ENCODE peak calls at places on chromosome 6, in ten cellular contexts. One of them, this sample, is unnamed.

GRCh38 chr6:111861321-111861938 is 11.8 kb downstream of the FYN start:
- DNase-seq in heart left ventricle: no peak
- DNase-seq in psoas muscle: no peak
- DNase-seq in fibroblast of lung: no peak
- DNase-seq in Calu3: no peak
- DNase-seq in choroid plexus epithelial cell: no peak
- DNase-seq in endothelial cell: no peak
- DNase-seq in PC-9: no peak
- DNase-seq in neural progenitor cell: no peak
- DNase-seq in nephron progenitor cell: no peak
- DNase-seq in this sample: no peak

GRCh38 chr6:104613416-104614001 is 246.2 kb downstream of the HACE1 start:
- DNase-seq in heart left ventricle: no peak
- DNase-seq in psoas muscle: no peak
- DNase-seq in fibroblast of lung: no peak
- DNase-seq in Calu3: no peak
- DNase-seq in choroid plexus epithelial cell: peak; percentile 89
- DNase-seq in endothelial cell: no peak
- DNase-seq in PC-9: no peak
- DNase-seq in neural progenitor cell: peak; percentile 20
- DNase-seq in nephron progenitor cell: no peak
- DNase-seq in this sample: no peak

GRCh38 chr6:20817806-20818320 is 283.6 kb downstream of the CDKAL1 start:
- DNase-seq in heart left ventricle: no peak
- DNase-seq in psoas muscle: no peak
- DNase-seq in fibroblast of lung: no peak
- DNase-seq in Calu3: no peak
- DNase-seq in choroid plexus epithelial cell: no peak
- DNase-seq in endothelial cell: no peak
- DNase-seq in PC-9: no peak
- DNase-seq in neural progenitor cell: no peak
- DNase-seq in nephron progenitor cell: no peak
- DNase-seq in this sample: no peak

GRCh38 chr6:28207244-28208179 is 17.6 kb upstream of the ZSCAN9 start:
- DNase-seq in heart left ventricle: no peak
- DNase-seq in psoas muscle: no peak
- DNase-seq in fibroblast of lung: peak; percentile 38
- DNase-seq in Calu3: no peak
- DNase-seq in choroid plexus epithelial cell: peak; percentile 25
- DNase-seq in endothelial cell: peak; percentile 65
- DNase-seq in PC-9: no peak
- DNase-seq in neural progenitor cell: peak; percentile 79
- DNase-seq in nephron progenitor cell: peak; percentile 56
- DNase-seq in this sample: no peak

GRCh38 chr6:158939255-158940170 is 60.5 kb downstream of the RSPH3 start:
- DNase-seq in heart left ventricle: no peak
- DNase-seq in psoas muscle: no peak
- DNase-seq in fibroblast of lung: no peak
- DNase-seq in Calu3: peak; percentile 62
- DNase-seq in choroid plexus epithelial cell: no peak
- DNase-seq in endothelial cell: no peak
- DNase-seq in PC-9: no peak
- DNase-seq in neural progenitor cell: peak; percentile 21
- DNase-seq in nephron progenitor cell: no peak
- DNase-seq in this sample: no peak

GRCh38 chr6:128068110-128068460 is 167.2 kb upstream of the THEMIS start:
- DNase-seq in heart left ventricle: peak; percentile 68
- DNase-seq in psoas muscle: no peak
- DNase-seq in fibroblast of lung: no peak
- DNase-seq in Calu3: no peak
- DNase-seq in choroid plexus epithelial cell: no peak
- DNase-seq in endothelial cell: no peak
- DNase-seq in PC-9: no peak
- DNase-seq in neural progenitor cell: no peak
- DNase-seq in nephron progenitor cell: no peak
- DNase-seq in this sample: no peak

GRCh38 chr6:21680611-21681010 is 87.1 kb downstream of the SOX4 start:
- DNase-seq in heart left ventricle: no peak
- DNase-seq in psoas muscle: no peak
- DNase-seq in fibroblast of lung: no peak
- DNase-seq in Calu3: no peak
- DNase-seq in choroid plexus epithelial cell: no peak
- DNase-seq in endothelial cell: no peak
- DNase-seq in PC-9: no peak
- DNase-seq in neural progenitor cell: no peak
- DNase-seq in nephron progenitor cell: no peak
- DNase-seq in this sample: no peak

GRCh38 chr6:2035046-2035445 is 210.4 kb downstream of the GMDS start:
- DNase-seq in heart left ventricle: no peak
- DNase-seq in psoas muscle: no peak
- DNase-seq in fibroblast of lung: no peak
- DNase-seq in Calu3: no peak
- DNase-seq in choroid plexus epithelial cell: no peak
- DNase-seq in endothelial cell: no peak
- DNase-seq in PC-9: no peak
- DNase-seq in neural progenitor cell: no peak
- DNase-seq in nephron progenitor cell: no peak
- DNase-seq in this sample: no peak

GRCh38 chr6:151958332-151958731 is 150.8 kb downstream of the ESR1 start:
- DNase-seq in heart left ventricle: no peak
- DNase-seq in psoas muscle: no peak
- DNase-seq in fibroblast of lung: no peak
- DNase-seq in Calu3: peak; percentile 6
- DNase-seq in choroid plexus epithelial cell: peak; percentile 67
- DNase-seq in endothelial cell: no peak
- DNase-seq in PC-9: no peak
- DNase-seq in neural progenitor cell: no peak
- DNase-seq in nephron progenitor cell: no peak
- DNase-seq in this sample: no peak

GRCh38 chr6:139308284-139308916 is 16.6 kb upstream of the TXLNB start:
- DNase-seq in heart left ventricle: no peak
- DNase-seq in psoas muscle: no peak
- DNase-seq in fibroblast of lung: no peak
- DNase-seq in Calu3: no peak
- DNase-seq in choroid plexus epithelial cell: peak; percentile 37
- DNase-seq in endothelial cell: no peak
- DNase-seq in PC-9: no peak
- DNase-seq in neural progenitor cell: no peak
- DNase-seq in nephron progenitor cell: no peak
- DNase-seq in this sample: no peak

DNA sequence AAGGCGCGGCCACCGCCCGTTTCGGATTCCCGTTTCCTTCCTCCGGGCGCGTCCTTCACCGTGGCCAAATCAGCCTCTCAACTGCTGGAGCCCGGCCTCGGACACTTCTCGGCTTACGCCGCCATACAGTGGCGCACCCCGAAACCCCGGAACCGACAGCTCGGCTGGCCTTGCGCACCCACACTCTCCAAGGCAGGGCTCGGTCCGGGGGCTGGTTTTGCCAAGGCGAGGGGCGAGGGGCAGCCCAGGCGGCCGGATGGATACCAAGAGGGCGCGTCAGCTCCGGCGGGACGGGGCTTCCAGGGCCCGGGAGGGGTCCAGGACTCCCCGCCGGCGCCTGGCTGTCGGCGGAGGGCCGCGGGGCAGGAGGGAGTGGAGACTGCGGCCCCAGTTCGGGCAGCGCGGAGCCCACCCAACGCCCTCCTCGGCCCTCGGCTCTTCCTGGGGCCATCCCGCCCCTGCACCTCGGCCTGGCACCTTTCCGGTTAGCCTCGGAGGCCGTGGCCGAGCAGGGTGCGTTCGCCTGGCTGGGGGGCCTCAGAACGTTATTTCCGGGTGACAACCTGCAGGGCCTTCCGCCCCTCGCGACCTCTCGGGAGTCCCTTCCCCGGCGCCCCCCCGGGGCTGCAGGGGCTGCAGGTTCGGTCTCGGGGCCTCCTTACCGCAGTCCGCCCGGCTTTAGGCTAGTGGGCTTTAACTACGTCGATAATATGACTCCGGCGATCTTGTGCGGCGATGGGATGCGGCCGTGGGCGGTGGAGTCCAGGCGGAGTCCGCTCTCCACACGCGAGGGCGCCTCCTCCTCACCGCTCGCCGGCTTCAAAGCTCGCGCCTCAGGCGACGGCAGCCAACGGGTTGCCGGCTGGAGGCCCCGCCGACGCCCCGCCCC is 697 bp upstream of the CEP43 start:
- DNase-seq in heart left ventricle: peak; percentile 33
- DNase-seq in psoas muscle: peak; percentile 55
- DNase-seq in fibroblast of lung: no peak
- DNase-seq in Calu3: peak; percentile 23
- DNase-seq in choroid plexus epithelial cell: peak; percentile 12
- DNase-seq in endothelial cell: peak; percentile 53
- DNase-seq in PC-9: peak; percentile 23
- DNase-seq in neural progenitor cell: peak; percentile 49
- DNase-seq in nephron progenitor cell: peak; percentile 57
- DNase-seq in this sample: peak; percentile 49
- TF ChIP-seq CTCF in heart left ventricle: no peak
- TF ChIP-seq CTCF in psoas muscle: no peak
- TF ChIP-seq CTCF in fibroblast of lung: no peak
- TF ChIP-seq CTCF in Calu3: no peak
- TF ChIP-seq CTCF in choroid plexus epithelial cell: no peak
- TF ChIP-seq CTCF in endothelial cell: no peak
- TF ChIP-seq CTCF in PC-9: no peak
- TF ChIP-seq CTCF in neural progenitor cell: no peak
- TF ChIP-seq CTCF in nephron progenitor cell: no peak
- TF ChIP-seq CTCF in this sample: no peak

DNA sequence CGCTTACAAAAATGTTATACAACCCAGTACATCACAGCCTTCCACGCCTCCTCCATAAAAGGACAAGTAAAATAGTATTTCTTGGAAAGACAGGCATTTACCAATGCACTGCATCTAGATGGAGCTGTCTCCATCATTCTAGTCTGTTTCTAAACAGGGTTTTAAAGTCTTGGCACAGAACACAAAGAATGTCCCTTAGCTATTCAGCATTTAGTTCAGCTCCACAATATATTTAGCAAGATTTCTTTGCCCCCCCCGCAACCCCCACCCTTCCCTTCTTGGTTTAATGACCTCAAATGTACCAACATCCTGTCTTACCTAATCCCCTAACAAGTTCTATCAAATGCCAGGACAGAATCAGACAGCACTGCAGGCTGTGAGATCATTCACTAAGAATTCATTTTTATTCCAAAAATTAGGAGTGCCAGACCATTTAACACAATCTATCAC is 198.6 kb downstream of the BACH2 start:
- DNase-seq in heart left ventricle: peak; percentile 47
- DNase-seq in psoas muscle: peak; percentile 81
- DNase-seq in fibroblast of lung: peak; percentile 98
- DNase-seq in Calu3: no peak
- DNase-seq in choroid plexus epithelial cell: peak; percentile 84
- DNase-seq in endothelial cell: no peak
- DNase-seq in PC-9: no peak
- DNase-seq in neural progenitor cell: no peak
- DNase-seq in nephron progenitor cell: no peak
- DNase-seq in this sample: peak; percentile 57
- TF ChIP-seq CTCF in heart left ventricle: peak; percentile 3
- TF ChIP-seq CTCF in psoas muscle: peak; percentile 37
- TF ChIP-seq CTCF in fibroblast of lung: peak; percentile 69
- TF ChIP-seq CTCF in Calu3: peak; percentile 16
- TF ChIP-seq CTCF in choroid plexus epithelial cell: peak; percentile 57
- TF ChIP-seq CTCF in endothelial cell: no peak
- TF ChIP-seq CTCF in PC-9: peak; percentile 32
- TF ChIP-seq CTCF in neural progenitor cell: peak; percentile 18
- TF ChIP-seq CTCF in nephron progenitor cell: no peak
- TF ChIP-seq CTCF in this sample: no peak

GRCh38 chr6:45807610-45808009 is 208.1 kb downstream of the CLIC5 start:
- DNase-seq in heart left ventricle: no peak
- DNase-seq in psoas muscle: no peak
- DNase-seq in fibroblast of lung: no peak
- DNase-seq in Calu3: no peak
- DNase-seq in choroid plexus epithelial cell: no peak
- DNase-seq in endothelial cell: no peak
- DNase-seq in PC-9: no peak
- DNase-seq in neural progenitor cell: no peak
- DNase-seq in nephron progenitor cell: no peak
- DNase-seq in this sample: no peak

GRCh38 chr6:45808041-45808440 is 207.6 kb downstream of the CLIC5 start:
- DNase-seq in heart left ventricle: no peak
- DNase-seq in psoas muscle: no peak
- DNase-seq in fibroblast of lung: no peak
- DNase-seq in Calu3: no peak
- DNase-seq in choroid plexus epithelial cell: no peak
- DNase-seq in endothelial cell: no peak
- DNase-seq in PC-9: no peak
- DNase-seq in neural progenitor cell: no peak
- DNase-seq in nephron progenitor cell: no peak
- DNase-seq in this sample: no peak

GRCh38 chr6:45803071-45803470 is 212.6 kb downstream of the CLIC5 start:
- DNase-seq in heart left ventricle: no peak
- DNase-seq in psoas muscle: no peak
- DNase-seq in fibroblast of lung: no peak
- DNase-seq in Calu3: no peak
- DNase-seq in choroid plexus epithelial cell: no peak
- DNase-seq in endothelial cell: no peak
- DNase-seq in PC-9: no peak
- DNase-seq in neural progenitor cell: no peak
- DNase-seq in nephron progenitor cell: no peak
- DNase-seq in this sample: no peak

GRCh38 chr6:45808917-45809316 is 206.7 kb downstream of the CLIC5 start:
- DNase-seq in heart left ventricle: no peak
- DNase-seq in psoas muscle: no peak
- DNase-seq in fibroblast of lung: no peak
- DNase-seq in Calu3: no peak
- DNase-seq in choroid plexus epithelial cell: no peak
- DNase-seq in endothelial cell: no peak
- DNase-seq in PC-9: no peak
- DNase-seq in neural progenitor cell: no peak
- DNase-seq in nephron progenitor cell: no peak
- DNase-seq in this sample: no peak

DNA sequence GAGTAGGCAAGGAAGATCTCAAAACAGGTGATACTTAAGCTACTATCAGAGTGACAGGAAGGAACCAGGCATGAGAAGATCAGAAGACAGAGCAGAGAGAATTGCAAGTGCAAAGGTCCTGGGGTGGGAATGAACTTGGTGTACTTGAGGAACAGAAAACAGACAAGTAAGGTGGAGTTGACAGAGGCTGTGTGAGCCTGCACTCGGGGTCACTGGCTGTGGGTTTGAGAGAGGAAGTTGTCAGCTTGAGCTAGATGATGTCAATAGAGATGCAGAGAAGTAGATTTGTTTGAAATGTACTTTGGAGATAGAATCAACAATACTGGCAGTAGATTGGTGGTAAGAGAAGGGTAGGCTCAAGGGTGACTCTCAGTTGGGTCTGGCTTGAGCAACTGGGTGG is 209.5 kb downstream of the CLIC5 start:
- DNase-seq in heart left ventricle: no peak
- DNase-seq in psoas muscle: no peak
- DNase-seq in fibroblast of lung: no peak
- DNase-seq in Calu3: no peak
- DNase-seq in choroid plexus epithelial cell: no peak
- DNase-seq in endothelial cell: no peak
- DNase-seq in PC-9: no peak
- DNase-seq in neural progenitor cell: no peak
- DNase-seq in nephron progenitor cell: no peak
- DNase-seq in this sample: no peak
- TF ChIP-seq CTCF in heart left ventricle: no peak
- TF ChIP-seq CTCF in psoas muscle: no peak
- TF ChIP-seq CTCF in fibroblast of lung: no peak
- TF ChIP-seq CTCF in Calu3: no peak
- TF ChIP-seq CTCF in choroid plexus epithelial cell: no peak
- TF ChIP-seq CTCF in endothelial cell: no peak
- TF ChIP-seq CTCF in PC-9: no peak
- TF ChIP-seq CTCF in neural progenitor cell: no peak
- TF ChIP-seq CTCF in nephron progenitor cell: no peak
- TF ChIP-seq CTCF in this sample: no peak

GRCh38 chr6:170367241-170367640 is 60.7 kb downstream of the FAM120B start:
- DNase-seq in heart left ventricle: no peak
- DNase-seq in psoas muscle: no peak
- DNase-seq in fibroblast of lung: peak; percentile 69
- DNase-seq in Calu3: no peak
- DNase-seq in choroid plexus epithelial cell: peak; percentile 55
- DNase-seq in endothelial cell: no peak
- DNase-seq in PC-9: no peak
- DNase-seq in neural progenitor cell: no peak
- DNase-seq in nephron progenitor cell: no peak
- DNase-seq in this sample: no peak
- TF ChIP-seq CTCF in heart left ventricle: no peak
- TF ChIP-seq CTCF in psoas muscle: no peak
- TF ChIP-seq CTCF in fibroblast of lung: no peak
- TF ChIP-seq CTCF in Calu3: no peak
- TF ChIP-seq CTCF in choroid plexus epithelial cell: no peak
- TF ChIP-seq CTCF in endothelial cell: no peak
- TF ChIP-seq CTCF in PC-9: no peak
- TF ChIP-seq CTCF in neural progenitor cell: no peak
- TF ChIP-seq CTCF in nephron progenitor cell: no peak
- TF ChIP-seq CTCF in this sample: no peak

This sample was measured in CD14-positive monocyte.